ENCODE peak calls at places on chromosomes 5 and 9, in five cellular contexts. W is body of pancreas, F is GM12878, K is heart left ventricle, V is A549. O is an unnamed sample.

GRCh38 chr5:79974896-79975295 is 16.2 kb downstream of the MTX3 start:
- ATAC-seq in W (no peak), F (no peak), K (peak), V (no peak), O (peak)

GRCh38 chr5:151665584-151665982 is 21.1 kb downstream of the SPARC start:
- ATAC-seq in W (no peak), F (no peak), K (no peak), V (peak), O (no peak)

GRCh38 chr9:22206833-22207232 is 197.7 kb upstream of the CDKN2B start:
- ATAC-seq in W (no peak), F (no peak), K (no peak), V (no peak), O (no peak)

GRCh38 chr5:35484241-35484640 is 133.4 kb upstream of the SPEF2 start:
- ATAC-seq in W (no peak), F (peak), K (no peak), V (no peak), O (no peak)

GRCh38 chr5:6029811-6030271 is 348.5 kb downstream of the MED10 start:
- ATAC-seq in W (no peak), F (peak), K (no peak), V (no peak), O (no peak)

GRCh38 chr5:16160706-16161105 is 18.9 kb downstream of the MARCHF11 start:
- ATAC-seq in W (peak), F (peak), K (no peak), V (peak), O (no peak)

GRCh38 chr5:94017579-94017978 is 276.2 kb upstream of the POU5F2 start:
- ATAC-seq in W (no peak), F (no peak), K (no peak), V (no peak), O (no peak)

GRCh38 chr9:9521033-9521779 is 1091.6 kb downstream of the PTPRD start:
- ATAC-seq in W (no peak), F (no peak), K (no peak), V (no peak), O (no peak)

GRCh38 chr5:133149333-133149732 is 97.5 kb downstream of the HSPA4 start:
- ATAC-seq in W (peak), F (no peak), K (no peak), V (no peak), O (no peak)

GRCh38 chr5:63053019-63053638 is 474.5 kb downstream of the LRRC70 start:
- ATAC-seq in W (peak), F (peak), K (peak), V (peak), O (peak)

GRCh38 chr5:56479701-56480304 is 246.7 kb upstream of the ANKRD55 start:
- ATAC-seq in W (no peak), F (peak), K (peak), V (no peak), O (no peak)

GRCh38 chr5:78294250-78295034 is at the start of gene AP3B1:
- ATAC-seq in W (peak), F (peak), K (peak), V (peak), O (peak)
- TF ChIP-seq POLR2A in W (peak), F (peak), K (peak), V (peak), O (peak)

DNA sequence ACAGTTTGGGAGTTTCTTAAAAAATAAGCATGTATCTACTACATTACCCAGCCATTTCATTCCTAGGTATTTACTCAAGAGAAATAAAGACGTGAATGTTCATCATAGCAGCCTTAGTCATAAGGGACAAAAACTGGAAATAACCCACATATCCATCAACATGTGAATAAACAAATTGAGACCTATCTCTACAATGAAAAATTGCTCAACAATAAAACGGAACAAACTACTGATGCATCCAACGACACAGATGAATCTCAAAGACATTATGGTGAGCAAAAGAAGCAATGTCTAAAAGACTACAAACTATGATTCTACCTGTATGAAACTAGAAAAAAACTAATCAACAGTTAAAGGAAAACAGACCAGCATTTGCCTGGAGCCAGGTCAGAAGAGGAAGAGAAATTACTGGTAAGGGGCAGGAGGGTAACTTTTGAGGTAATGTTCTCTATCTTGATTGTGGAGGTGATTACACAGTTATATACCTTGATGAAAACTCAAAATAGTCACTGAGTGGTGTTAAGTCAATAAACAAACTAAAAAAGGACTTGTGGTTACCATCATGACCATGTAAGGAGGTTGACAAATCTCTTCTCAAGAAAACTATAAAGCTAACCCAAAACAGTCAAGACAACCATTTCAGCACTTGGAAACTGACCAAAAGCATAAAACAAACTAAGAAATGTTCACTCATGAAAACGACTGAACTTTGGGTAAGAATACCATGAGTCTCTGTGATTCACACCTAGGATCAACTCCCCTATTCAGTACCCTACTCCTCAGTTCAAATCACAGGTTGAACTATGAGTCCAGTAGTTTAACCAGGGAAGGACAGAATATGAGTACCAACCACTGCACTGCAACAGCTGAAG is 10.4 kb downstream of the UIMC1 start:
- ATAC-seq in W (no peak), F (peak), K (no peak), V (peak), O (peak)
- H3K27ac ChIP-seq in W (peak), F (peak), K (no peak), V (no peak), O (no peak)

DNA sequence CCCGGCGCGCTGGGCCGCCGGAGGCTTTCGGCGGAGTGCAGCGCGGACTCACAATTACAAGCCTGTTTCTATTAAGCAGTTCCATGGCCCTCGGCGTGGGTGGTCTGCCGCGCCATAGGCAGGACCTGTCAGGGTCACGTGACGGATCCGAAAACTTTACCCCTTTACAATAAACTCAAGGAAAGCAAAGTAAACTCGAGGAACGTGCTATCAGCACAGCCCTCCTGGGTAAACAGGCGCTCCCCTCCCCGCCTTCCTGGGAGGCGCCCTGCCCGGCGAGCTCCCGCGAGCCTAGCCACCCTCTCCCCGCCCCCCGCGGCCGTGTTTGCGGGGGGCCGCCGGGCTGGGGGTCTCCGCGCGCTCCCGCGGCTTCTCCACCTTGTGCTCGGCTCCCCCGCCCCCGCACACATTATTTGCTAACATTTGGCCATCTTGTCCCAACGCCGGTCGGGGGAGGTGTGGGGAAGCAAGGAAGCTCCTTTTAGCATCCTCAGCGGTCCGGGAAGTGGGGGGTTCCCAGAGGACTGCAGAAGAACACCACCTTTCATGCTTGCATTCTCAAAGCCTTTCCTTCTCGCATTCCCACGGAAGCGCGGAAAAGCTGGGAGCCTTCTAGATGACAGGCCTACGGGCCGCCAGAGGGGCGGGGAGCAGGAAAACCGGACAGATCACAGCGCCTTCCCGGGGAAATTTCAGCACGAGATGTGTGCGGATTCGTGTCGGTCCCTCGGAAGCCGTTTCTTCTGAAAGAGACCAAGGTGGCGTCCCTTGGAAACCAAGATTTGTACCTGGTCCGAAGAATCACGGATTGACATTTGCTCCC is at the start of gene PTCH1:
- ATAC-seq in W (peak), F (no peak), K (peak), V (peak), O (peak)
- TF ChIP-seq POLR2A in W (no peak), F (no peak), K (no peak), V (no peak), O (no peak)

DNA sequence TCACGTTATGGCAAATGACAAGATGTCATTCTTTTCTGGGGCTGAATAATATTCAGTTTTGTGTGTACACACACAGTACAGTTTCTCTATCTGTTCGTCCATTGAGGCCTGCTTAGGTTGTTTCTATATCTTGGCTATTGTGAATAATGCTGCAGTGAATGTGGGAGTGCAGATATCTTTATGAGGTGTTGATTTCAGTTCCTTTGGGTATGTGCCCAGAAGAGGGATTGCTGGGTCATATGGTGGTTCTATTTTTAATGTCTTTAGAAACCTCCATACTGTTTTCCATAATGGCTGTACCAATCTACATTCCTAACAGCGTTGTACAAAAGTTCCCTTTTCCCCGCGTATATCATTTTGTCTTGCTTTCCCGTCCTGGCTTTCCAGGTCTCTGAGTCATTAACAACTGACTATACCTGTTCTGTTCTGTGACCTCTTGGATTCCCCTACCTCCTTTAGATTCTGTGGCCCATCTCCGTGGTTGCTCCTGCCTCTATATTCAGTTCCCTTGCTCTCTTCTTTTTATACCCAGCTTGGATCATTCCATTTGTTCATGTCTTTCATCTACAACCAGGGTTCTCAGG is 6.8 kb downstream of the SNX30 start:
- ATAC-seq in W (no peak), F (no peak), K (no peak), V (no peak), O (no peak)
- H3K27ac ChIP-seq in W (no peak), F (no peak), K (peak), V (no peak), O (no peak)

DNA sequence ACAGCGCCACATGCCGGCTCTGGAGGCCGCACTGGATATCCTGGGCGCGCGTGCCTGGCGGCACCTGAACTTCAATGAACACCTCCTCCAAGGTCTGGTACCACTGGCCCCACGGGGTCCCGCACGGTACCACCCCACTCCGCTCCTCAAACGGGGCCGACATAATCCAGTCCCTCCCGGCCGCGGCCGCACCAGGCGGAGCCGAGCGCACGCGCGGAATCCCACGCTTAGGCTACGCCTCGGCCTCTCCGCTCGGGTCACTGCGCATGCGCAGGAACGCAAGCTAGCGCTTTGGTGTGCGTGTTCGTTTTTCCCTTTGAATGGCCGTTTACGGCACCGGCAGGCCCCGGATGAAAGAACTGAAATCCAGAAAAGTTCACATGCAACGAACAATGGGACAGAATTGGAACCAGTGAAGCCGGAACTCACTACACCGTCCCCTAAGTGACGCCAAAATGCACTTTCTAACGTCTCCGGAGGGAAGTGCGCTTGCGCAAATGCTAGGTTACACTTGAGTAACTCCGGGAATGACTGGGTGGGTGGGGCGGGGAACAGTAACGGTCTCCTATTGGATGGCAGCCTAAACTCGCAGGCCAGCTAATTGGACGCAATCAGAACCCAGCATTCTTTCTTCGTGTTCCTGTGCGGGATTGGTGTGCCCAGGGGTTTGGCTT is at the start of gene NUDCD2:
- ATAC-seq in W (peak), F (peak), K (peak), V (peak), O (peak)
- TF ChIP-seq POLR2A in W (peak), F (peak), K (peak), V (peak), O (peak)